ENCODE peak calls at places on chromosomes 1 and 21, in five cellular contexts. A is A549, P is fibroblast of lung, X is PC-3, I is pancreas. G is an unnamed sample.

GRCh38 chr1:237736372-237737029 is 154.2 kb downstream of the ZP4 start:
- DNase-seq in A (peak; percentile 13), P (no peak), X (peak; percentile 18), I (no peak), G (no peak)

GRCh38 chr1:78141522-78142231 is 95.9 kb downstream of the GIPC2 start:
- DNase-seq in A (no peak), P (no peak), X (no peak), I (no peak), G (no peak)

GRCh38 chr1:234409328-234409727 is 36.1 kb downstream of the COA6 start:
- DNase-seq in A (peak; percentile 19), P (no peak), X (no peak), I (no peak), G (no peak)

GRCh38 chr1:59092126-59092525 is 204.8 kb upstream of the FGGY start:
- DNase-seq in A (no peak), P (peak; percentile 58), X (no peak), I (no peak), G (no peak)

GRCh38 chr1:227942716-227943261 is 4.9 kb downstream of the WNT9A start:
- DNase-seq in A (no peak), P (no peak), X (no peak), I (no peak), G (peak; percentile 41)

GRCh38 chr21:45390121-45390751 is 14.7 kb upstream of the COL18A1 start:
- DNase-seq in A (no peak), P (no peak), X (no peak), I (peak; percentile 13), G (no peak)

GRCh38 chr1:32900371-32900955 is 726 bp downstream of the TMEM54 start:
- DNase-seq in A (no peak), P (no peak), X (no peak), I (no peak), G (peak; percentile 41)

GRCh38 chr1:150151291-150152181 is 1.8 kb downstream of the PLEKHO1 start:
- DNase-seq in A (no peak), P (no peak), X (no peak), I (no peak), G (no peak)

GRCh38 chr1:19179597-19180271 is 30.3 kb downstream of the UBR4 start:
- DNase-seq in A (peak; percentile 44), P (peak; percentile 16), X (peak; percentile 39), I (no peak), G (no peak)

GRCh38 chr1:56516539-56517252 is 62.7 kb downstream of the PLPP3 start:
- DNase-seq in A (no peak), P (peak; percentile 78), X (peak; percentile 89), I (no peak), G (no peak)

GRCh38 chr1:47554082-47554481 is 116.2 kb downstream of the FOXD2 start:
- DNase-seq in A (no peak), P (no peak), X (no peak), I (no peak), G (no peak)

GRCh38 chr1:202852163-202852904 is 36.6 kb downstream of the RABIF start:
- DNase-seq in A (peak; percentile 85), P (peak; percentile 47), X (peak; percentile 70), I (peak; percentile 37), G (no peak)

GRCh38 chr21:42304556-42305454 is 10.4 kb downstream of the TFF3 start:
- DNase-seq in A (no peak), P (no peak), X (no peak), I (no peak), G (no peak)

GRCh38 chr21:43353282-43354010 is 73.5 kb downstream of the SIK1 start:
- DNase-seq in A (no peak), P (no peak), X (no peak), I (no peak), G (no peak)

GRCh38 chr21:39736716-39737115 is 8.3 kb upstream of the IGSF5 start:
- DNase-seq in A (no peak), P (no peak), X (no peak), I (no peak), G (no peak)

GRCh38 chr21:34886554-34887385 is 162.3 kb downstream of the RUNX1 start:
- DNase-seq in A (no peak), P (no peak), X (peak; percentile 39), I (peak; percentile 32), G (no peak)

GRCh38 chr1:206589206-206589605 is 23.1 kb downstream of the EIF2D start:
- DNase-seq in A (no peak), P (peak; percentile 96), X (peak; percentile 92), I (no peak), G (no peak)

GRCh38 chr1:151058682-151059341 is 610 bp downstream of the CDC42SE1 start:
- DNase-seq in A (no peak), P (peak; percentile 18), X (peak; percentile 92), I (peak; percentile 82), G (peak; percentile 6)

GRCh38 chr1:25024631-25025350 is 94.7 kb upstream of the RUNX3 start:
- DNase-seq in A (no peak), P (no peak), X (no peak), I (peak; percentile 4), G (no peak)

GRCh38 chr1:44423706-44424546 is 18.9 kb downstream of the RNF220 start:
- DNase-seq in A (no peak), P (peak; percentile 80), X (peak; percentile 88), I (peak; percentile 70), G (no peak)

GRCh38 chr1:24391882-24392603 is 21.5 kb downstream of the STPG1 start:
- DNase-seq in A (peak; percentile 63), P (peak; percentile 39), X (peak; percentile 79), I (peak; percentile 55), G (no peak)

GRCh38 chr1:206814716-206815341 is 42.5 kb upstream of the IL10 start:
- DNase-seq in A (no peak), P (peak; percentile 72), X (no peak), I (no peak), G (no peak)

DNA sequence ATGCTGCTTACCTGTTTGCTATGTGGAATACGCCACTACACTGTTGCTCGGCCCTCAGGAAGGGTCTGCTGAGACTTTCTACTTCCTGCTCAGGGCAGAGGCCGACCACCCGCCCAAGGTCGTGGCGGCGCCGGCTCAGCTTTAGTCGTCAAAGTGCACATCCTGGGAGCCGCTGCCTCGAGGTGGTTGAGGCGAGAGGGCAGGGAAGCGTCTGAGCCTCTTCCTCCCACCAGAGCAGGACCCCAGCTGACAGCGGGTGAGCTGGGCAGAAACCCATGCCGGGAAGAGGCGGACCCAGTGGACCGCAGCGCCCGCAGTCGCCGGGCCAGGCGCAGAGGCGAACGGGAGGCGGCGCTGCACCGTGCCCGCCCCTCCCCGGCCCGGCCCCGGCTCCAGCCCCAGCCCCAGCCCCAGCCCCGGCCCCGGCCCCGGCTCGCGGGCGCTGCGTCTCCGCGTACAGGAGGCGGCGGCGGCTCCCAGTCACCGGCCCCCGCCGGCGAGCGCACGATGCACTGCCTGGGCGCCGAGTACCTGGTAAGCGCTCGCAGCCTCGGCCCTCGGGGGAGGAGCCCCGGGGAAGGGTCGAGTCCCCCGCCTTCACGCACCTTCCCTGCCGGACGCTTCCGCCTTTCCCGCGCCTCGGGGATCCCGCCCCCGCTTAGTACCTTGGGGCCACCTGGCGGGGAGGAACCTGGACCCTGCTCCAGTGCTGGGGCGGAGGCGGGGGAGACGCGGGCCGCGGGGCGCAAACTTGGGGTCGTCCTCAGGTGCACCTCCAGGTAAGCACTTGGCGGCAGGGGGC is at the start of gene SLC44A3:
- DNase-seq in A (peak; percentile 20), P (peak; percentile 68), X (peak; percentile 60), I (peak; percentile 74), G (peak; percentile 52)
- TF ChIP-seq CTCF in A (peak; percentile 41), P (peak; percentile 24), X (no peak), I (no peak), G (no peak)

DNA sequence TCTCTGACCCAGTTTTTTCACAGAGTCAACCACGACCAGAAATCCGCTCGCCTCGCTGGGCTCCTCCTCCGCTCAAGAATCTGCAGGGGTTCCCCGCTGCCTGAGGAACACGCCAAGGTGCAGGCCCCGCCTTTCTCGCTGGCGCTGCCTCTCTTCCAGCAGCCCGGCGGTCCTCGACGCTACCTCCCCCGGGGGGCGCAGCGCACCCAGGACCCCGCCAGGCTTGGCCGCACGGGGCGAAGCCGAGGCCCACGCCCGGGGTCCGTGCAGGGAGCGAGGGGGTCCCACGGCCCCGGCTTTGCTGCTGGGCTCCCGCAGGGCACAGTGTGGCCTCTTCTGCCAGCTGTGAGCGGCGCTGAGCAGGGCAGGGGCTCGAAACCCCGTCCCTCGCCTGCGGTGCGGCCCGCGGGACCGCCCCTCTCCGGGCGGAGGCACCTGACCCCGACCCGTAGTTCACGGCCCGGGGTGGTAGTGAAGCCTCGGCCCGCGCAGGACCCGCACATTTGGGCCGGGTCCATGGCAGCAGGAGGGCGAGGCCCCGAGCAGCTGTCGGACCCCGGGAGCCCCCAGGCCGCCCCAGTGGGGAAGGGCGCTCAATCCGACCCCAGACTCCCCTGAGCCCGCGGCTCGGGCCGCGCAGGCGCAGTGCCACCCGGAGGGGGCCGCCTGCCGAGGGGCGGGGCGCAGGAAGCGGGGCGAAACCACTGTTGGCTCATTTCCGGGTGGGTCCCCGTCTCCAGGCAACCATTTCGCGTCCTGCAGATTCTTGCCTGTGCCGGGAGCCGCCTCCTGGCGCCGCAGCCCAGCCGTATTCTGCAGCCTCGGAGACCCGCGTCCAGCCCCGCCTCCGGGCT is 10.0 kb upstream of the MMEL1 start:
- DNase-seq in A (peak; percentile 84), P (peak; percentile 84), X (peak; percentile 96), I (peak; percentile 90), G (peak; percentile 74)
- H3K27ac ChIP-seq in A (peak overlapping the region; percentile 98), P (peak overlapping the region; percentile 69), X (peak overlapping the region; percentile 13), I (peak overlapping the region; percentile 33), G (no peak overlapping the region)

GRCh38 chr1:153628638-153629342 is 556 bp downstream of the S100A1 start:
- DNase-seq in A (no peak), P (no peak), X (no peak), I (no peak), G (no peak)

GRCh38 chr1:153627797-153628626 is at the start of gene S100A1:
- DNase-seq in A (peak; percentile 35), P (no peak), X (no peak), I (peak; percentile 65), G (peak; percentile 70)

GRCh38 chr1:153624965-153625611 is 2.2 kb downstream of the S100A13 start:
- DNase-seq in A (no peak), P (no peak), X (no peak), I (no peak), G (no peak)

GRCh38 chr1:153626477-153626928 is 802 bp downstream of the S100A13 start:
- DNase-seq in A (no peak), P (no peak), X (no peak), I (no peak), G (no peak)

DNA sequence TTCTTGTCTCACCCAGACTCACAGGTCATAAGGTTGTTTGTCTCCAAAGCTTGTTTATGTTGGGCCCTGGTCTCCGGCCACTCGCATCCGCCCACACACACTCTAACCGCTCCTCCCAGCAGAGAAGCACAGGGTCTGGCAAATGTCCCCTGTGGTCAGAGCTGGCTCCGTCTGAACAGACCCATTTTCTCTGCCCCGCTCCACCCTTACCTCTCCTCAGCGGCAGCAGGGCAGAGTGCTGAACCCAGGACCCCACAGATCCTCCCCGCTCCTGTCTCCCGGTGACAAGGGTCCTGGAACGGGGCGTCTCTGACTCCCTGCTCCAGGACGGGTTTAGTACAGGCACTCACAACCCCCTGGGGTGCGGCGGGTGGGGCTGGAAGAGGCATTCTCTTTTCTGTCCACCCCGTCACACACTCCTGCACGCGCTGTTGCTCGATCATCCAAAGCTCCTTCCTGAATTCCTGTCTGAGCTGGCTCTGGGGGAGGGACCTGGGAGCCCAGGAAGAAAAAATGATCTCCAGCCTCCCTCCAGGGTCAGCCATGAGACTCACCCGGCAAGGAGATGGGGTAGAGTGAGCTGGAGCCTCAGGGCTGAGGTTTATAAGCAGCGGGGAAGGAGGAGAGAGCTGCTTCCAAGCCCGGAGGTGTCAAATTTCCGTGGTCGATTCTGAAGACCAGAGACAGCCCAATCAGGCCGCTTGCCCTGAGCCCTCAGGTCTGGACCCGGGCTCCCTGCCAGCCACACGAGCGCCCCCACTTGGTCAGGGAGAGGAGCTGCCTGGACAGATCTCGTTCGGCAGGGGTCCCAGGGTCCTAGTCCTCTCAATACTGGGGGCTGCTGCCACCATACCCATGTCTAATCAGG is at the start of gene S100A13:
- DNase-seq in A (peak; percentile 91), P (peak; percentile 94), X (peak; percentile 97), I (peak; percentile 91), G (peak; percentile 65)
- H3K4me3 ChIP-seq in A (peak within 1 kb of the TSS; percentile 57), P (peak within 1 kb of the TSS; percentile 74), X (peak within 1 kb of the TSS; percentile 84), I (peak within 1 kb of the TSS; percentile 14), G (peak within 1 kb of the TSS; percentile 66)

GRCh38 chr1:112797221-112797620 is 82.1 kb upstream of the PPM1J start:
- DNase-seq in A (no peak), P (peak; percentile 69), X (no peak), I (no peak), G (no peak)
- TF ChIP-seq CTCF in A (no peak), P (no peak), X (no peak), I (no peak), G (no peak)

G was measured in dorsolateral prefrontal cortex.